ENCODE peak calls at places on chromosomes 11 and 22, in ten cellular contexts. V is NCI-H1417; O is skeletal muscle cell; P is GM12892; L is right atrium auricular region; B is GM03348; R is stimulated activated naive B cell treated with anti-CD40 and anti-IgM and Interleukin-4, amounts not matched to agents 10 μg/mL and 1 μg/mL and 100 μg/mL, for 72 hours; E is kidney; A is GM19239; C is sciatic nerve. Y is an unnamed sample.

GRCh38 chr11:19952101-19952605 is 208.1 kb downstream of the DBX1 start:
- DNase-seq in V (no peak), O (no peak), P (no peak), L (no peak), B (no peak), R (no peak), E (no peak), A (no peak), C (no peak), Y (no peak)

GRCh38 chr11:125955856-125956255 is 10.0 kb downstream of the VSIG10L2 start:
- DNase-seq in V (no peak), O (no peak), P (no peak), L (no peak), B (no peak), R (no peak), E (no peak), A (no peak), C (no peak), Y (no peak)

GRCh38 chr11:103662880-103663279 is 373.6 kb upstream of the DDI1 start:
- DNase-seq in V (no peak), O (no peak), P (no peak), L (no peak), B (no peak), R (no peak), E (no peak), A (no peak), C (no peak), Y (no peak)

GRCh38 chr22:20079745-20080444 is at the start of gene DGCR8:
- DNase-seq in V (peak), O (peak), P (peak), L (peak), B (peak), R (peak), E (peak), A (peak), C (peak), Y (peak)

GRCh38 chr22:46969491-46969890 is 207.0 kb downstream of the TBC1D22A start:
- DNase-seq in V (no peak), O (no peak), P (peak), L (no peak), B (no peak), R (peak), E (no peak), A (peak), C (no peak), Y (peak)

GRCh38 chr11:94747136-94748110 is 20.7 kb upstream of the AMOTL1 start:
- DNase-seq in V (no peak), O (no peak), P (no peak), L (no peak), B (no peak), R (no peak), E (no peak), A (no peak), C (no peak), Y (no peak)

GRCh38 chr11:116073854-116074837 is 569.9 kb upstream of the CADM1 start:
- DNase-seq in V (no peak), O (no peak), P (peak), L (no peak), B (no peak), R (no peak), E (no peak), A (no peak), C (no peak), Y (no peak)

GRCh38 chr11:118012083-118012669 is 26.0 kb downstream of the IL10RA start:
- DNase-seq in V (no peak), O (no peak), P (no peak), L (peak), B (peak), R (peak), E (no peak), A (no peak), C (no peak), Y (no peak)

GRCh38 chr11:121508449-121508848 is 55.7 kb upstream of the SORL1-AS1 start:
- DNase-seq in V (no peak), O (no peak), P (no peak), L (no peak), B (no peak), R (no peak), E (no peak), A (no peak), C (no peak), Y (no peak)

GRCh38 chr11:26551186-26551801 is 20.8 kb downstream of the MUC15 start:
- DNase-seq in V (no peak), O (no peak), P (no peak), L (no peak), B (peak), R (no peak), E (no peak), A (no peak), C (no peak), Y (no peak)

GRCh38 chr11:117221775-117222517 is 9.9 kb downstream of the PCSK7 start:
- DNase-seq in V (peak), O (peak), P (no peak), L (peak), B (peak), R (no peak), E (peak), A (no peak), C (peak), Y (peak)

GRCh38 chr11:69365567-69365966 is 71.6 kb downstream of the MYEOV start:
- DNase-seq in V (no peak), O (no peak), P (no peak), L (no peak), B (no peak), R (no peak), E (no peak), A (no peak), C (peak), Y (no peak)